ENCODE peak calls at places on chromosomes 6 and 20, in ten cellular contexts. I is GM04504; Q is kidney; Z is stimulated activated CD8-positive, alpha-beta memory T cell treated with anti-CD3 and anti-CD28 coated beads, Interleukin-15, amount 100 ng/mL, for 1 hour; C is HS-27A; F is lower lobe of right lung; N is neural progenitor cell; J is dorsolateral prefrontal cortex; V is IMR-90; M is stimulated activated CD4-positive, alpha-beta T cell treated with anti-CD3 and anti-CD28 coated beads, TNF-alpha, amount 100 ng/mL, for 48 hours. P is an unnamed sample.

GRCh38 chr20:58722877-58723627 is 30.5 kb downstream of the NPEPL1 start:
- DNase-seq in I (no peak), Q (no peak), Z (no peak), C (no peak), F (no peak), N (no peak), J (no peak), V (no peak), M (no peak), P (no peak)

GRCh38 chr6:110703906-110704594 is 111.2 kb downstream of the CDK19 start:
- DNase-seq in I (no peak), Q (no peak), Z (no peak), C (no peak), F (no peak), N (no peak), J (no peak), V (no peak), M (no peak), P (no peak)

GRCh38 chr20:9506964-9507369 is 7.4 kb upstream of the LAMP5 start:
- DNase-seq in I (no peak), Q (no peak), Z (no peak), C (no peak), F (no peak), N (peak; percentile 46), J (no peak), V (no peak), M (no peak), P (no peak)

GRCh38 chr20:36832791-36833190 is 43.1 kb upstream of the TLDC2 start:
- DNase-seq in I (no peak), Q (no peak), Z (no peak), C (no peak), F (no peak), N (no peak), J (no peak), V (no peak), M (no peak), P (no peak)

GRCh38 chr20:38557174-38557573 is 23.8 kb upstream of the ADIG start:
- DNase-seq in I (no peak), Q (no peak), Z (no peak), C (no peak), F (no peak), N (no peak), J (no peak), V (no peak), M (no peak), P (no peak)

GRCh38 chr6:39962831-39963230 is 28.6 kb upstream of the MOCS1 start:
- DNase-seq in I (peak; percentile 8), Q (no peak), Z (no peak), C (no peak), F (no peak), N (no peak), J (no peak), V (peak; percentile 70), M (no peak), P (no peak)

GRCh38 chr6:160398674-160399271 is 50.6 kb downstream of the SLC22A3 start:
- DNase-seq in I (no peak), Q (no peak), Z (no peak), C (no peak), F (no peak), N (no peak), J (no peak), V (no peak), M (no peak), P (no peak)

GRCh38 chr6:108955329-108955949 is 107.2 kb downstream of the ARMC2 start:
- DNase-seq in I (no peak), Q (no peak), Z (no peak), C (no peak), F (no peak), N (no peak), J (no peak), V (no peak), M (no peak), P (no peak)

GRCh38 chr6:149723262-149723661 is 5.4 kb upstream of the LATS1 start:
- DNase-seq in I (no peak), Q (no peak), Z (no peak), C (no peak), F (no peak), N (no peak), J (no peak), V (no peak), M (no peak), P (no peak)

GRCh38 chr6:169205176-169206160 is 48.2 kb downstream of the THBS2 start:
- DNase-seq in I (peak; percentile 82), Q (no peak), Z (no peak), C (no peak), F (no peak), N (no peak), J (no peak), V (peak; percentile 79), M (no peak), P (no peak)

GRCh38 chr6:90701146-90701781 is 114.4 kb upstream of the MAP3K7 start:
- DNase-seq in I (no peak), Q (no peak), Z (no peak), C (no peak), F (no peak), N (peak; percentile 56), J (no peak), V (no peak), M (no peak), P (peak; percentile 16)

GRCh38 chr20:56358600-56359211 is at the start of gene FAM210B:
- DNase-seq in I (peak; percentile 82), Q (peak; percentile 95), Z (peak; percentile 51), C (peak; percentile 52), F (peak; percentile 93), N (peak; percentile 96), J (peak; percentile 66), V (peak; percentile 87), M (peak; percentile 74), P (peak; percentile 88)

GRCh38 chr20:62666736-62667529 is 24.6 kb downstream of the SLCO4A1 start:
- DNase-seq in I (no peak), Q (no peak), Z (no peak), C (no peak), F (no peak), N (no peak), J (peak; percentile 63), V (peak; percentile 20), M (no peak), P (no peak)